ENCODE peak calls at places on chromosomes 6 and 20, in four cellular contexts. R is IMR-90, P is H9, D is H1. M is an unnamed sample.

GRCh38 chr20:54255157-54255556 is 47.3 kb downstream of the PFDN4 start:
- DNase-seq in D (no peak), R (peak), P (no peak), M (no peak)

GRCh38 chr20:51127713-51128112 is 104.8 kb upstream of the KCNG1 start:
- DNase-seq in P (peak), R (no peak), D (no peak), M (no peak)

GRCh38 chr6:81806793-81807565 is 54.5 kb upstream of the TENT5A start:
- DNase-seq in D (no peak), R (no peak), P (no peak), M (no peak)

GRCh38 chr6:138833819-138834539 is 38.1 kb downstream of the ECT2L start:
- DNase-seq in R (no peak), D (no peak), P (no peak), M (no peak)

GRCh38 chr6:157060440-157060949 is 262.8 kb downstream of the TMEM242 start:
- DNase-seq in R (no peak), D (no peak), P (no peak), M (no peak)

GRCh38 chr20:2688041-2688591 is 4.5 kb upstream of the EBF4 start:
- DNase-seq in D (no peak), R (peak), P (peak), M (peak)

GRCh38 chr6:1164600-1164999 is 147.3 kb upstream of the FOXQ1 start:
- DNase-seq in R (no peak), P (no peak), D (no peak), M (no peak)

GRCh38 chr6:35073766-35074471 is 67.2 kb downstream of the TCP11 start:
- DNase-seq in P (no peak), D (no peak), R (no peak), M (no peak)

GRCh38 chr6:143615785-143616184 is 62.0 kb upstream of the PHACTR2 start:
- DNase-seq in D (no peak), P (no peak), R (no peak), M (no peak)

GRCh38 chr6:39128106-39128505 is 13.1 kb upstream of the SAYSD1 start:
- DNase-seq in P (no peak), D (no peak), R (no peak), M (no peak)
- H4K5ac ChIP-seq in P (no peak), D (no peak), R (no peak), M (no peak)

GRCh38 chr6:72938104-72938503 is 287.2 kb downstream of the KHDC1L start:
- DNase-seq in R (no peak), P (no peak), D (no peak), M (no peak)
- H4K5ac ChIP-seq in R (no peak), P (no peak), D (no peak), M (no peak)

GRCh38 chr6:14383393-14384174 is 266.0 kb downstream of the CD83 start:
- DNase-seq in R (no peak), P (no peak), D (no peak), M (peak)

GRCh38 chr6:14390805-14391204 is 273.2 kb downstream of the CD83 start:
- DNase-seq in P (no peak), D (no peak), R (no peak), M (no peak)

GRCh38 chr6:14384175-14384949 is 266.8 kb downstream of the CD83 start:
- DNase-seq in D (no peak), R (no peak), P (no peak), M (no peak)

GRCh38 chr6:14382381-14383236 is 265.0 kb downstream of the CD83 start:
- DNase-seq in P (no peak), D (no peak), R (no peak), M (no peak)

DNA sequence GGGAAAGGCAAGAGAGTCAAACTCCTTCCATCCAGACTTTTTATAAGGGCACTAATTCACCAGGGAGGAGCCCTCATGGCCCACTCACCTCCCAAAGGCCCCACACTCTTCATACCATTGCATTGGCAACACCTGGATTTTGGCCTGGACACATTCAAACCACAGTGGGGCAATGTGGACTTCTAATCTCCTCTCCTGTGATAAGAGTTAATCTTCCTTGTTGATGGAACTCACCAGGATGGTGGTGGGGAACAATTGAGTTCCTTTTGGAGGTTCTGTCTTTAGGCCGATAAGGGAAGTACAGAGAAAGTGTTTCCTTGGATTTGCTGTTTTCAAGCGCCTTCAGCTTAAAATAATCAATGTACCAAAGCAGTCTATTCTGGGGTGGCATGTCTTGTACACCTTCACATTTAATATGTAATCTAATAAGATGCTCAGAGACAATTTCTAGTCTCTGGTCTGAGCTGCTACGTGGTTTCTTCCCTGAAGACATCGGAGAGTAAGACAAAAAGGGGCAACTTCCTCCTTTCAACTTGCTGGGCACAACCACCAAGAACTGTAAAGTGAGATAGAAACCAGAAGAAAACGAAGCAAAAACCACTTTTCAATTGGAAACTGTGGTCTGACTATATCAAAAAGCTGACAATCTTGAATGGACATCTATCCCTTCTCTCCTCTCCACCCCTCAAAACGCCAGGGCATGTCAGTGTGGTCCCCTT is 268.9 kb downstream of the CD83 start:
- DNase-seq in P (no peak), R (no peak), D (no peak), M (peak)
- H4K5ac ChIP-seq in P (no peak), R (no peak), D (no peak), M (no peak)

GRCh38 chr20:33969563-33969962 is 24.1 kb upstream of the RALY start:
- DNase-seq in P (no peak), R (no peak), D (no peak), M (no peak)

GRCh38 chr20:33963756-33964155 is 30.0 kb upstream of the RALY start:
- DNase-seq in R (no peak), P (no peak), D (no peak), M (no peak)

GRCh38 chr20:33967126-33967525 is 26.6 kb upstream of the RALY start:
- DNase-seq in R (no peak), D (no peak), P (no peak), M (no peak)

GRCh38 chr20:33970229-33970628 is 23.5 kb upstream of the RALY start:
- DNase-seq in D (no peak), P (no peak), R (no peak), M (no peak)

DNA sequence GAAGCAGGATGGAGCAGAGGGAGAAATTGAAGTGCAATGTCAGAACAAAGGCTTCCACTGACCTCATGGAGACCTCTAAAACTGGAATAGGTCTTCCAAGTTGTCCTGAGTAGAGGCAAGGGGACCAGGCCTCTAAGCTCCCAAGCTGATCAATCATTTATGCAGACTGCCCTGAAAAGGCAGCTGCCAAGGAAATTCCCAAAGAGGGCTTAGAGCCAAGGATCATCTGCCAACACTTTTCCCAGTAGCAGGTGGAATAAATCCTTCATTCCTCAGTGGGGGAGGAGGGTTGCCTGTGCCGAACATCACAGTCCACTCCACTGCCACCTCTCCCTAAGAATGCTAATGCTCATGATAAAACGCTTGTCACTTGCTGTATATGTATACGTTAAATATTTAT is 29.3 kb upstream of the RALY start:
- DNase-seq in D (no peak), P (no peak), R (no peak), M (no peak)
- H4K5ac ChIP-seq in D (no peak), P (no peak), R (no peak), M (no peak)

GRCh38 chr6:141593311-141593710 is 539.4 kb upstream of the GJE1 start:
- DNase-seq in D (no peak), P (no peak), R (no peak), M (no peak)

GRCh38 chr6:141587482-141588266 is 545.1 kb upstream of the GJE1 start:
- DNase-seq in D (no peak), P (no peak), R (peak), M (peak)
- H4K5ac ChIP-seq in D (no peak), P (no peak), R (peak), M (no peak)

GRCh38 chr6:37632291-37632690 is 65.4 kb downstream of the MDGA1 start:
- DNase-seq in D (no peak), R (no peak), P (no peak), M (no peak)
- H4K5ac ChIP-seq in D (no peak), R (no peak), P (no peak), M (no peak)